ENCODE peak calls at places on chromosomes 12 and 14, in four cellular contexts. G is H9, L is IMR-90, Y is astrocyte. A is an unnamed sample.

GRCh38 chr12:15268927-15269552 is 47.8 kb upstream of the RERG start:
- DNase-seq in G (peak; percentile 74), L (peak; percentile 58), Y (peak; percentile 43), A (peak; percentile 73)

GRCh38 chr12:79934309-79935020 is 432 bp downstream of the PPP1R12A start:
- DNase-seq in G (peak; percentile 71), L (peak; percentile 36), Y (peak; percentile 29), A (peak; percentile 74)

GRCh38 chr12:3045989-3046388 is 31.2 kb upstream of the TSPAN9 start:
- DNase-seq in G (no peak), L (no peak), Y (no peak), A (no peak)

GRCh38 chr14:68585690-68586089 is 207.2 kb downstream of the ZFP36L1 start:
- DNase-seq in G (no peak), L (peak; percentile 11), Y (no peak), A (no peak)

GRCh38 chr14:40981247-40981646 is 625.4 kb upstream of the LRFN5 start:
- DNase-seq in G (no peak), L (no peak), Y (no peak), A (no peak)

GRCh38 chr12:75487310-75487709 is 6.8 kb downstream of the GLIPR1 start:
- DNase-seq in G (no peak), L (no peak), Y (no peak), A (peak; percentile 10)

GRCh38 chr12:121866331-121866730 is 7.7 kb upstream of the HPD start:
- DNase-seq in G (no peak), L (peak; percentile 35), Y (no peak), A (no peak)

GRCh38 chr14:50726372-50727107 is 58.4 kb upstream of the SAV1 start:
- DNase-seq in G (no peak), L (peak; percentile 89), Y (peak; percentile 89), A (no peak)

GRCh38 chr12:132740313-132740646 is 21.4 kb downstream of the ANKLE2 start:
- DNase-seq in G (no peak), L (no peak), Y (no peak), A (no peak)

GRCh38 chr14:95519699-95520098 is 3.2 kb upstream of the SYNE3 start:
- DNase-seq in G (no peak), L (peak; percentile 77), Y (peak; percentile 78), A (no peak)

GRCh38 chr12:77630341-77630740 is 200.4 kb upstream of the NAV3 start:
- DNase-seq in G (no peak), L (no peak), Y (no peak), A (no peak)

GRCh38 chr12:71214511-71215285 is 56.9 kb upstream of the TSPAN8 start:
- DNase-seq in G (no peak), L (no peak), Y (peak; percentile 52), A (peak; percentile 89)

GRCh38 chr14:35991356-35991755 is 165.2 kb downstream of the BRMS1L start:
- DNase-seq in G (no peak), L (no peak), Y (no peak), A (no peak)

GRCh38 chr12:7832059-7832696 is 40.5 kb downstream of the SLC2A14 start:
- DNase-seq in G (peak; percentile 58), L (peak; percentile 71), Y (peak; percentile 43), A (peak; percentile 86)

GRCh38 chr12:127964717-127965116 is 302.3 kb upstream of the TMEM132C start:
- DNase-seq in G (no peak), L (no peak), Y (peak; percentile 16), A (peak; percentile 5)

GRCh38 chr12:130661501-130662255 is 54.4 kb downstream of the RIMBP2 start:
- DNase-seq in G (peak; percentile 52), L (no peak), Y (no peak), A (peak; percentile 10)

GRCh38 chr14:90308561-90308960 is 23.2 kb downstream of the NRDE2 start:
- DNase-seq in G (no peak), L (no peak), Y (no peak), A (no peak)

GRCh38 chr12:130438711-130439110 is 101.0 kb downstream of the PIWIL1 start:
- DNase-seq in G (no peak), L (no peak), Y (no peak), A (no peak)

GRCh38 chr14:104928391-104929133 is 3.9 kb downstream of the PLD4 start:
- DNase-seq in G (no peak), L (no peak), Y (no peak), A (no peak)

GRCh38 chr14:105316968-105317498 is 2.5 kb downstream of the PACS2 start:
- DNase-seq in G (no peak), L (no peak), Y (no peak), A (no peak)

GRCh38 chr14:105864651-105865265 is 338.4 kb downstream of the TMEM121 start:
- DNase-seq in G (no peak), L (no peak), Y (no peak), A (no peak)

GRCh38 chr14:72679106-72679505 is 214.8 kb downstream of the DPF3 start:
- DNase-seq in G (no peak), L (peak; percentile 52), Y (peak; percentile 56), A (no peak)

GRCh38 chr12:46267618-46268348 is 1.1 kb downstream of the SLC38A1 start:
- DNase-seq in G (no peak), L (peak; percentile 24), Y (peak; percentile 16), A (no peak)

GRCh38 chr14:36844443-36844842 is 182.8 kb downstream of the PAX9 start:
- DNase-seq in G (no peak), L (no peak), Y (no peak), A (peak; percentile 24)

GRCh38 chr14:28102814-28103213 is 663.8 kb upstream of the FOXG1 start:
- DNase-seq in G (no peak), L (no peak), Y (peak; percentile 49), A (no peak)

GRCh38 chr14:88069677-88070076 is 64.7 kb downstream of the GPR65 start:
- DNase-seq in G (no peak), L (no peak), Y (no peak), A (no peak)

GRCh38 chr12:62640910-62641448 is 174.4 kb downstream of the MON2 start:
- DNase-seq in G (no peak), L (peak; percentile 68), Y (peak; percentile 47), A (no peak)

GRCh38 chr12:57239587-57240068 is 10.1 kb downstream of the SHMT2 start:
- DNase-seq in G (peak; percentile 59), L (no peak), Y (no peak), A (peak; percentile 44)

GRCh38 chr12:108649668-108650067 is 16.0 kb upstream of the SELPLG start:
- DNase-seq in G (no peak), L (peak; percentile 94), Y (peak; percentile 97), A (no peak)

GRCh38 chr12:78167510-78167909 is 336.8 kb downstream of the NAV3 start:
- DNase-seq in G (no peak), L (no peak), Y (no peak), A (no peak)

GRCh38 chr12:76183459-76184186 is 99.1 kb upstream of the NAP1L1 start:
- DNase-seq in G (no peak), L (peak; percentile 99), Y (peak; percentile 96), A (no peak)

DNA sequence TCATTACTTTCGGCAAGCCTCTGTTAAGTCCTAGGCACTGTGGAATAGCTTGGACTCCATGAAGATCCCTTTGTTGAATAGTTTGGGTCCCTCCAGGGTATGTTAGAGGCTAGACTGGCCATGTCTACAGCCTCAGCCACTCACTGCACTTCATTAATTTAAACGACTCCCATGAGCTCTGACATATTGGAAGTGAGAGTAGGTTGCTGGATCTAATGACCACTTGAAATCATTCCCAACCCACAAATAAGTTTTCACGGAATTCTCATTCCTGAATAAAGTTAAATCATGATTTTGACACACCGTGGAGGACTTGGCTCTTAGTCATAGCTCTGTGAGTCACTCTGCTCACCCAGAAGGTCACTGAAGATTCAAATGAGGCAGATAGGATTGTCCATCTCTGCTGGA is 21.4 kb upstream of the APPL2 start:
- DNase-seq in G (no peak), L (peak; percentile 90), Y (peak; percentile 96), A (no peak)
- H3K4me2 ChIP-seq in G (no peak overlapping the region), L (peak overlapping the region; percentile 90), Y (peak overlapping the region; percentile 76), A (no peak overlapping the region)

GRCh38 chr14:80434574-80435321 is 223.4 kb upstream of the DIO2 start:
- DNase-seq in G (peak; percentile 54), L (peak; percentile 45), Y (no peak), A (peak; percentile 16)

GRCh38 chr14:80428171-80428570 is 216.9 kb upstream of the DIO2 start:
- DNase-seq in G (no peak), L (peak; percentile 47), Y (peak; percentile 72), A (no peak)

GRCh38 chr14:80433811-80434210 is 222.5 kb upstream of the DIO2 start:
- DNase-seq in G (no peak), L (no peak), Y (no peak), A (no peak)
- H3K4me2 ChIP-seq in G (no peak overlapping the region), L (no peak overlapping the region), Y (no peak overlapping the region), A (no peak overlapping the region)

DNA sequence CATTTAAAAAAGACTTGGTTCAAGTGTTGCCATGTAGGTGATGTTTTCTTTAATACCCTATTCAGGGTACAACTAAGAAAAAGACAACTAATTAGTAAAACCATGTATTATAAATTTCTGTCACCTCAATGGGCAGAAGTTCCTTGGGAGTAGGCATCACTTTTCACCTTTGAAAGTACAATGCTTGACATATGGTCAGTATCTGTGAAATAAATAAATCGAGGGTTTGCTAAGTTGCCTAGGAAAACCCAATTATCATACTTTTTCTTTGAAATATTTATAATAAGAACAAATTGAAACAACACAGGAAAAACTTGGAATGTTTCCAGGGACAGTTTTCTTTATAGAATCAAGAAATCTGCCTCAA is 13.8 kb downstream of the FGD6 start:
- DNase-seq in G (no peak), L (no peak), Y (no peak), A (no peak)
- H3K4me2 ChIP-seq in G (no peak overlapping the region), L (peak overlapping the region; percentile 14), Y (peak overlapping the region; percentile 86), A (peak overlapping the region; percentile 70)

DNA sequence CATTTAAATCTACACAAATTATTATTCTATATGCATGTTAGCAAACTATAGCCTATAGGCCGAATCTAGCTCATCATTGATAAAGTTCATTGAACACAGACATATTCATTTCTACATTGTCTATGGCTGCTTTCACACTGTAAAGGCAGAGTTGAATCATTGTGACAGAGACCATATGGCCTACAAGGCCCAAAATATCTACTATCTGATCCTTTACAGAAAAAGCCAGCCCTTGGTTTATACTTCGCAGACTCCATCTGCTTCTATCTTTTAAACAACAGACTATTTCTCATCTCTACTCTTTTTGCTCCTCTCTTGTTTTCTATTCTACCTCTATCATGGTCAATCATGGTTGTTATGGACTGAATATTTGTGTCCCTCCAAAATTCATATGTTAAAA is 190.7 kb downstream of the EXOC5 start:
- DNase-seq in G (no peak), L (no peak), Y (no peak), A (no peak)
- H3K4me2 ChIP-seq in G (no peak overlapping the region), L (no peak overlapping the region), Y (no peak overlapping the region), A (no peak overlapping the region)

GRCh38 chr14:99264691-99265090 is 7.3 kb downstream of the BCL11B start:
- DNase-seq in G (no peak), L (no peak), Y (no peak), A (no peak)

GRCh38 chr14:99267871-99268775 is 3.9 kb downstream of the BCL11B start:
- DNase-seq in G (no peak), L (no peak), Y (no peak), A (no peak)

GRCh38 chr14:99263564-99264330 is 8.2 kb downstream of the BCL11B start:
- DNase-seq in G (no peak), L (no peak), Y (no peak), A (no peak)

GRCh38 chr14:99266181-99267178 is 5.5 kb downstream of the BCL11B start:
- DNase-seq in G (peak; percentile 78), L (peak; percentile 53), Y (peak; percentile 23), A (peak; percentile 88)

GRCh38 chr14:99265571-99265970 is 6.4 kb downstream of the BCL11B start:
- DNase-seq in G (no peak), L (no peak), Y (no peak), A (no peak)
- H3K4me2 ChIP-seq in G (no peak overlapping the region), L (no peak overlapping the region), Y (no peak overlapping the region), A (peak overlapping the region; percentile 62)

A was measured in GM23338.